ENCODE peak calls at places on chromosomes 5 and 9, in four cellular contexts. F, Q, M and G are unnamed samples.

GRCh38 chr5:180809403-180810209 is 7.0 kb upstream of the MGAT1 start:
- DNase-seq in F (peak; percentile 93), Q (no peak), M (peak; percentile 72), G (no peak)

GRCh38 chr9:122179690-122180074 is 20.0 kb downstream of the MORN5 start:
- DNase-seq in F (no peak), Q (no peak), M (no peak), G (no peak)

GRCh38 chr5:68404246-68404645 is 188.7 kb downstream of the PIK3R1 start:
- DNase-seq in F (no peak), Q (no peak), M (no peak), G (no peak)

GRCh38 chr5:77630246-77631165 is 8.0 kb downstream of the OTP start:
- DNase-seq in F (no peak), Q (no peak), M (no peak), G (no peak)

GRCh38 chr5:123344819-123345426 is 78.3 kb downstream of the CEP120 start:
- DNase-seq in F (no peak), Q (no peak), M (peak; percentile 5), G (no peak)

GRCh38 chr5:74272019-74272775 is 368.3 kb downstream of the ENC1 start:
- DNase-seq in F (no peak), Q (peak; percentile 83), M (no peak), G (no peak)

GRCh38 chr5:149256451-149256850 is 15.2 kb upstream of the AFAP1L1 start:
- DNase-seq in F (no peak), Q (no peak), M (no peak), G (peak; percentile 26)

GRCh38 chr5:134177197-134178171 is 734 bp upstream of the SKP1 start:
- DNase-seq in F (no peak), Q (no peak), M (peak; percentile 45), G (no peak)

GRCh38 chr9:113673726-113674125 is 202.4 kb upstream of the ZNF618 start:
- DNase-seq in F (no peak), Q (no peak), M (no peak), G (no peak)

GRCh38 chr5:78594946-78595921 is 53.3 kb downstream of the LHFPL2 start:
- DNase-seq in F (no peak), Q (peak; percentile 98), M (peak; percentile 96), G (peak; percentile 98)

GRCh38 chr9:886886-887285 is 45.4 kb downstream of the DMRT1 start:
- DNase-seq in F (no peak), Q (no peak), M (no peak), G (no peak)

GRCh38 chr5:3595102-3595961 is at the start of gene IRX1:
- DNase-seq in F (peak; percentile 22), Q (no peak), M (no peak), G (no peak)

GRCh38 chr5:140292212-140293040 is 10.5 kb downstream of the PFDN1 start:
- DNase-seq in F (no peak), Q (no peak), M (no peak), G (no peak)

GRCh38 chr9:120905794-120906248 is 20.8 kb downstream of the TRAF1 start:
- DNase-seq in F (no peak), Q (no peak), M (no peak), G (no peak)

GRCh38 chr5:163574477-163575440 is 69.3 kb downstream of the MAT2B start:
- DNase-seq in F (no peak), Q (no peak), M (peak; percentile 56), G (no peak)

GRCh38 chr9:104633976-104634520 is 16.0 kb upstream of the OR13C9 start:
- DNase-seq in F (no peak), Q (no peak), M (no peak), G (no peak)

GRCh38 chr9:126857261-126857960 is 3.0 kb upstream of the ZBTB34 start:
- DNase-seq in F (no peak), Q (no peak), M (no peak), G (no peak)

GRCh38 chr5:179272326-179273073 is 72.8 kb downstream of the ADAMTS2 start:
- DNase-seq in F (peak; percentile 73), Q (no peak), M (no peak), G (no peak)

GRCh38 chr5:91357012-91357634 is 26.0 kb downstream of the ARRDC3 start:
- DNase-seq in F (no peak), Q (no peak), M (no peak), G (no peak)

GRCh38 chr9:84670106-84670800 is 724 bp downstream of the NTRK2 start:
- DNase-seq in F (peak; percentile 83), Q (no peak), M (no peak), G (no peak)

GRCh38 chr5:2660305-2660704 is 91.2 kb downstream of the IRX2 start:
- DNase-seq in F (peak; percentile 5), Q (no peak), M (no peak), G (no peak)

GRCh38 chr5:179549973-179550510 is 312 bp upstream of the RUFY1 start:
- DNase-seq in F (peak; percentile 84), Q (no peak), M (no peak), G (no peak)

GRCh38 chr5:111454198-111454606 is 58.1 kb downstream of the STARD4 start:
- DNase-seq in F (no peak), Q (no peak), M (peak; percentile 21), G (no peak)

GRCh38 chr9:96350866-96351265 is 32.6 kb downstream of the SLC35D2 start:
- DNase-seq in F (no peak), Q (no peak), M (no peak), G (no peak)

GRCh38 chr9:71249729-71250317 is 128.4 kb upstream of the TRPM3 start:
- DNase-seq in F (no peak), Q (peak; percentile 31), M (peak; percentile 42), G (peak; percentile 33)

GRCh38 chr5:58787982-58788381 is 205.1 kb downstream of the RAB3C start:
- DNase-seq in F (no peak), Q (no peak), M (no peak), G (no peak)

GRCh38 chr5:159059722-159060121 is 40.0 kb downstream of the EBF1 start:
- DNase-seq in F (no peak), Q (no peak), M (no peak), G (no peak)

GRCh38 chr5:107582625-107583024 is 88.1 kb downstream of the EFNA5 start:
- DNase-seq in F (no peak), Q (no peak), M (no peak), G (no peak)

GRCh38 chr9:110048473-110048975 is 159.4 kb downstream of the C9orf152 start:
- DNase-seq in F (peak; percentile 81), Q (no peak), M (no peak), G (no peak)

GRCh38 chr9:115524467-115525059 is 406.6 kb upstream of the TNC start:
- DNase-seq in F (no peak), Q (peak; percentile 34), M (peak; percentile 64), G (no peak)

GRCh38 chr9:81417299-81417675 is 272.1 kb downstream of the TLE1 start:
- DNase-seq in F (no peak), Q (no peak), M (no peak), G (no peak)

GRCh38 chr9:124774131-124774978 is 2.6 kb upstream of the OLFML2A start:
- DNase-seq in F (no peak), Q (no peak), M (peak; percentile 70), G (no peak)

GRCh38 chr5:72110401-72111013 is 3.2 kb downstream of the MAP1B start:
- DNase-seq in F (no peak), Q (no peak), M (no peak), G (no peak)

GRCh38 chr5:68458416-68458815 is 242.9 kb downstream of the PIK3R1 start:
- DNase-seq in F (no peak), Q (no peak), M (no peak), G (no peak)

GRCh38 chr9:71966601-71967000 is 55.2 kb downstream of the C9orf85 start:
- DNase-seq in F (no peak), Q (no peak), M (no peak), G (no peak)

GRCh38 chr9:130542038-130542437 is 37.3 kb upstream of the FUBP3 start:
- DNase-seq in F (no peak), Q (no peak), M (no peak), G (no peak)

GRCh38 chr5:168818586-168818985 is 239.4 kb upstream of the PANK3 start:
- DNase-seq in F (no peak), Q (no peak), M (no peak), G (no peak)

GRCh38 chr5:32027093-32027716 is 146.9 kb downstream of the GOLPH3 start:
- DNase-seq in F (no peak), Q (no peak), M (no peak), G (no peak)

GRCh38 chr5:565782-566445 is 41.7 kb upstream of the SLC9A3 start:
- DNase-seq in F (no peak), Q (no peak), M (no peak), G (no peak)

DNA sequence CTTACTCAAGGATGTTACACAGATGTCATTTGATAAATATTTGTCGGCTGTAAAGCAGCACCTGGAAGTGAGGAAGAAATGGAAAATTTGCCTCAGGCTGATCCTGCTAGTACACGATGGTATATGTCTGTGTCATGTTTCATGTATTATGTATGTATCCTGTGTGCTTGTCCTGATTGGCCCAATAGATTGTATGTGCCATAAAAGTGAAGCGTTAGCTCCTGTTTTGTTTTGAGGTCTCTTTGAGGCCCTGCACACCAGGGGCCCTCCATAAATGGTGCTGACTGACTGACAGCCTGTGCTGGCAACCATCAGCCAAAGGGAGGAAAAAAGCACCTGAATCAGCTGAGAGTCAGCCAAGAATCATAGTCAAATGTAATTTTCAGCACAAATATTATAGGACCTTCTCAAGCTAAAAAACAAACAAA is 11.8 kb upstream of the LNPEP start:
- DNase-seq in F (no peak), Q (no peak), M (no peak), G (no peak)
- H3K4me3 ChIP-seq in F (no peak overlapping the region), Q (no peak overlapping the region), M (no peak overlapping the region), G (no peak overlapping the region)

GRCh38 chr9:32015795-32016194 is 368.6 kb upstream of the ACO1 start:
- DNase-seq in F (no peak), Q (no peak), M (no peak), G (no peak)
- TF ChIP-seq CTCF in F (no peak), Q (no peak), M (no peak), G (no peak)

GRCh38 chr5:10289991-10290390 is 17.7 kb downstream of the CMBL start:
- DNase-seq in F (no peak), Q (no peak), M (no peak), G (no peak)
- H3K4me3 ChIP-seq in F (no peak overlapping the region), Q (no peak overlapping the region), M (no peak overlapping the region), G (no peak overlapping the region)

GRCh38 chr9:98192503-98193335 is at the start of gene CORO2A:
- DNase-seq in F (no peak), Q (no peak), M (no peak), G (no peak)
- TF ChIP-seq CTCF in F (no peak), Q (peak; percentile 72), M (peak; percentile 57), G (peak; percentile 71)

GRCh38 chr5:137890850-137891249 is 1.6 kb downstream of the PKD2L2 start:
- DNase-seq in F (no peak), Q (no peak), M (no peak), G (no peak)
- H3K4me3 ChIP-seq in F (no peak overlapping the region), Q (no peak overlapping the region), M (no peak overlapping the region), G (no peak overlapping the region)

GRCh38 chr5:172764861-172765765 is 5.9 kb downstream of the DUSP1 start:
- DNase-seq in F (peak; percentile 98), Q (peak; percentile 100), M (peak; percentile 99), G (peak; percentile 98)
- TF ChIP-seq CTCF in F (no peak), Q (no peak), M (no peak), G (no peak)